ENCODE peak calls at places on chromosomes 16 and 17, in six cellular contexts. Q is OCI-LY7, Y is endothelial cell of umbilical vein, U is SK-N-SH, W is HCT116, S is PC-3. F is an unnamed sample.

GRCh38 chr16:49890876-49891275 is 35.0 kb upstream of the ZNF423 start:
- DNase-seq in Q (peak; percentile 10), Y (peak; percentile 20), U (no peak), W (no peak), S (no peak), F (no peak)

GRCh38 chr17:74228326-74228978 is 15.1 kb downstream of the TTYH2 start:
- DNase-seq in Q (no peak), Y (no peak), U (no peak), W (no peak), S (no peak), F (no peak)

GRCh38 chr16:10191096-10191495 is 8.9 kb upstream of the GRIN2A start:
- DNase-seq in Q (no peak), Y (no peak), U (no peak), W (no peak), S (no peak), F (no peak)

GRCh38 chr16:1003551-1004347 is 22.2 kb downstream of the SOX8 start:
- DNase-seq in Q (no peak), Y (peak; percentile 8), U (no peak), W (no peak), S (no peak), F (peak; percentile 34)

GRCh38 chr16:48583075-48584065 is 26.6 kb downstream of the N4BP1 start:
- DNase-seq in Q (no peak), Y (no peak), U (no peak), W (no peak), S (no peak), F (peak; percentile 79)

GRCh38 chr16:67822511-67822910 is 15.8 kb downstream of the TSNAXIP1 start:
- DNase-seq in Q (no peak), Y (no peak), U (no peak), W (no peak), S (no peak), F (no peak)

GRCh38 chr17:70310251-70310672 is 140.9 kb downstream of the KCNJ2 start:
- DNase-seq in Q (no peak), Y (no peak), U (no peak), W (no peak), S (no peak), F (no peak)

GRCh38 chr17:48577330-48577945 is 712 bp downstream of the HOXB4 start:
- DNase-seq in Q (peak; percentile 25), Y (peak; percentile 40), U (no peak), W (no peak), S (peak; percentile 42), F (peak; percentile 79)

GRCh38 chr17:51015145-51015558 is 105.5 kb downstream of the SPAG9 start:
- DNase-seq in Q (no peak), Y (peak; percentile 42), U (no peak), W (no peak), S (peak; percentile 50), F (peak; percentile 25)

GRCh38 chr16:70770968-70771552 is 29.9 kb downstream of the VAC14 start:
- DNase-seq in Q (peak; percentile 43), Y (peak; percentile 71), U (peak; percentile 79), W (peak; percentile 32), S (peak; percentile 76), F (peak; percentile 39)

GRCh38 chr16:53881371-53881770 is 177.4 kb downstream of the FTO start:
- DNase-seq in Q (no peak), Y (no peak), U (no peak), W (peak; percentile 44), S (peak; percentile 79), F (peak; percentile 87)

GRCh38 chr17:64661981-64662773 is at the start of gene SMURF2:
- DNase-seq in Q (peak; percentile 88), Y (peak; percentile 68), U (peak; percentile 100), W (no peak), S (peak; percentile 74), F (peak; percentile 53)

GRCh38 chr17:62824290-62825135 is 16.4 kb upstream of the MARCHF10 start:
- DNase-seq in Q (no peak), Y (no peak), U (no peak), W (peak; percentile 56), S (peak; percentile 92), F (peak; percentile 78)

GRCh38 chr17:36667922-36668321 is 66.5 kb downstream of the MRM1 start:
- DNase-seq in Q (no peak), Y (no peak), U (no peak), W (no peak), S (peak; percentile 2), F (no peak)

GRCh38 chr17:27354051-27354490 is 60.2 kb downstream of the WSB1 start:
- DNase-seq in Q (no peak), Y (no peak), U (no peak), W (no peak), S (no peak), F (no peak)

GRCh38 chr16:12267491-12267890 is 291.0 kb downstream of the SNX29 start:
- DNase-seq in Q (no peak), Y (no peak), U (no peak), W (no peak), S (no peak), F (no peak)

GRCh38 chr16:70576431-70577255 is 53.0 kb downstream of the SF3B3 start:
- DNase-seq in Q (peak; percentile 28), Y (peak; percentile 85), U (no peak), W (no peak), S (peak; percentile 22), F (peak; percentile 89)

GRCh38 chr17:49443862-49444261 is 29.2 kb upstream of the PHB1 start:
- DNase-seq in Q (no peak), Y (no peak), U (no peak), W (no peak), S (no peak), F (no peak)

GRCh38 chr17:35345926-35346771 is 27.3 kb downstream of the SLFN11 start:
- DNase-seq in Q (no peak), Y (peak; percentile 45), U (peak; percentile 10), W (no peak), S (no peak), F (peak; percentile 33)

GRCh38 chr17:32783602-32784001 is 93.3 kb downstream of the MYO1D start:
- DNase-seq in Q (peak; percentile 68), Y (peak; percentile 75), U (peak; percentile 49), W (peak; percentile 39), S (peak; percentile 71), F (peak; percentile 82)

GRCh38 chr16:84555418-84556196 is 51.1 kb upstream of the MEAK7 start:
- DNase-seq in Q (peak; percentile 46), Y (no peak), U (no peak), W (no peak), S (peak; percentile 17), F (no peak)

GRCh38 chr17:51152766-51153209 is 571 bp upstream of the NME1 start:
- DNase-seq in Q (no peak), Y (no peak), U (peak; percentile 67), W (no peak), S (peak; percentile 40), F (peak; percentile 42)

GRCh38 chr16:3149630-3150345 is 15.0 kb downstream of the ZNF213 start:
- DNase-seq in Q (peak; percentile 80), Y (peak; percentile 64), U (peak; percentile 87), W (no peak), S (peak; percentile 44), F (peak; percentile 66)

GRCh38 chr17:83176956-83177583 is 97.7 kb downstream of the METRNL start:
- DNase-seq in Q (no peak), Y (no peak), U (no peak), W (no peak), S (no peak), F (no peak)

GRCh38 chr16:10552998-10553491 is 27.4 kb downstream of the EMP2 start:
- DNase-seq in Q (peak; percentile 76), Y (peak; percentile 13), U (peak; percentile 37), W (no peak), S (no peak), F (no peak)

GRCh38 chr17:48053758-48054237 is 5.6 kb downstream of the NFE2L1 start:
- DNase-seq in Q (no peak), Y (no peak), U (no peak), W (no peak), S (no peak), F (no peak)

GRCh38 chr16:87346517-87347060 is 29.4 kb upstream of the C16orf95 start:
- DNase-seq in Q (no peak), Y (no peak), U (no peak), W (no peak), S (no peak), F (no peak)

DNA sequence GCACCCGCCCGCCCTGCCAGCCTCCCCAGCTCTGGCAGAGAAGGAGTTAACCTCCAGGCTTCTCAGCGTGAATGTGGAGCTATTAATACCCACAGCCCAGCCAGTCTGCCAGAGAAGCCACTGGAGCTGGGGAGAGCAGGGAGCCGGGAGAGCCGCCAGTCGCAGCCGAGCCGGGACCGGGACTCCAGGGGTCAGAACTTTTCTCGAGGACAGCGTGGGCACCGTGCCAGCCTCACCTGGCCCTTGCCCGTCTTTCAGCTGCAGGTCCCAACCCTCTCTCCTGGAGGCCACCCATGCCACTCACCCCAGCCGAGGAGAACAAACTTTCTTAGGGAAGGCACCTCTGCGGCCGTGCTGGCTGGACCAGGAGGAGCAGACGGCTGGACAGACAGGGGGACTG is 33.8 kb upstream of the SBK1 start:
- DNase-seq in Q (no peak), Y (no peak), U (peak; percentile 58), W (no peak), S (no peak), F (no peak)
- H3K4me2 ChIP-seq in Q (no peak overlapping the region), Y (no peak overlapping the region), U (no peak overlapping the region), W (no peak overlapping the region), S (no peak overlapping the region), F (no peak overlapping the region)

GRCh38 chr17:76442341-76443338 is 10.3 kb downstream of the UBE2O start:
- DNase-seq in Q (no peak), Y (peak; percentile 30), U (no peak), W (no peak), S (peak; percentile 73), F (peak; percentile 36)
- H3K4me1 ChIP-seq in Q (peaks cover 100% of the 10 kb centered on the region), Y (peaks cover 43% of the 10 kb centered on the region), U (peaks cover 31% of the 10 kb centered on the region), W (peaks cover 58% of the 10 kb centered on the region), S (peaks cover 69% of the 10 kb centered on the region), F (peaks cover 25% of the 10 kb centered on the region)

GRCh38 chr17:17511293-17511741 is 15.1 kb upstream of the RASD1 start:
- DNase-seq in Q (no peak), Y (no peak), U (no peak), W (no peak), S (no peak), F (no peak)

GRCh38 chr17:17513626-17514025 is 17.4 kb upstream of the RASD1 start:
- DNase-seq in Q (no peak), Y (no peak), U (no peak), W (no peak), S (no peak), F (no peak)

GRCh38 chr17:17510456-17511292 is 14.5 kb upstream of the RASD1 start:
- DNase-seq in Q (no peak), Y (no peak), U (no peak), W (no peak), S (peak; percentile 48), F (no peak)

GRCh38 chr17:17512866-17513265 is 16.7 kb upstream of the RASD1 start:
- DNase-seq in Q (no peak), Y (no peak), U (no peak), W (no peak), S (no peak), F (no peak)

GRCh38 chr17:17511971-17512858 is 16.0 kb upstream of the RASD1 start:
- DNase-seq in Q (no peak), Y (no peak), U (no peak), W (no peak), S (peak; percentile 97), F (peak; percentile 97)
- H3K4me2 ChIP-seq in Q (no peak overlapping the region), Y (no peak overlapping the region), U (no peak overlapping the region), W (peak overlapping the region; percentile 56), S (peak overlapping the region; percentile 33), F (no peak overlapping the region)

DNA sequence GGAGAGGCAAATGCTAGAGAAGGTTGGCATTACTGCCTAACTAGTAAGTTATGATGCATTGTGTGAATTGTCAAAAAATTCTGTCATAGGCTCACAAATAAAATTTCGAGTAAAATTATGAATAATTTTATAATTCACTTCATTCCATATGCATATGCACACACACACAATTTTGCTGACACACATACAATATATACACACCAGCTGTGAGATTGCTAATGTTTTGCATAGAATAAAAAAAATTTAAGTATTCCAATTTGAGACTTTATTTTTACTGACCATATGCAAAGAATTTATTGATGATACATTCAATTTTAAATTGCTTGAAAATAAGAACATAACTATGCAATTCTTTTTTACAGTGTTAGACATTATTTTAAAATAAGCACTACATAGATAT is 6.8 kb upstream of the TMEM100 start:
- DNase-seq in Q (no peak), Y (no peak), U (no peak), W (no peak), S (no peak), F (no peak)
- H3K4me1 ChIP-seq in Q (peaks cover 18% of the 10 kb centered on the region), Y (peaks cover 5% of the 10 kb centered on the region), U (peaks cover 45% of the 10 kb centered on the region), W (peaks cover 3% of the 10 kb centered on the region), S (peaks cover 22% of the 10 kb centered on the region), F (peaks cover 46% of the 10 kb centered on the region)